ENCODE peak calls at places on chromosomes 5 and 9, in nine cellular contexts. U is AG04450, V is heart right ventricle, C is lower lobe of right lung, B is tibial artery, O is spleen, G is sigmoid colon, I is psoas muscle, J is OCI-LY7. H is an unnamed sample.

GRCh38 chr5:74630387-74631087 is 10.0 kb downstream of the ENC1 start:
- DNase-seq in B (no peak), G (no peak), I (no peak), V (no peak), U (peak), C (no peak), J (no peak), O (no peak), H (peak)

GRCh38 chr9:35771524-35771923 is 17.4 kb upstream of the MSMP start:
- DNase-seq in B (no peak), U (no peak), O (no peak), J (no peak), V (no peak), G (no peak), C (no peak), I (no peak), H (no peak)

GRCh38 chr5:32090755-32091128 is 83.4 kb downstream of the GOLPH3 start:
- DNase-seq in V (no peak), J (no peak), G (no peak), U (no peak), O (no peak), C (no peak), I (no peak), B (no peak), H (no peak)

GRCh38 chr9:28212979-28213378 is 639.7 kb upstream of the C9orf72 start:
- DNase-seq in B (no peak), U (peak), V (no peak), J (no peak), O (no peak), C (no peak), I (no peak), G (no peak), H (peak)

GRCh38 chr5:33046091-33046490 is 335.0 kb downstream of the NPR3 start:
- DNase-seq in G (no peak), O (no peak), U (no peak), B (no peak), V (no peak), C (no peak), I (no peak), J (no peak), H (peak)

GRCh38 chr5:83036991-83037390 is 40.2 kb downstream of the TMEM167A start:
- DNase-seq in U (no peak), C (no peak), G (no peak), I (no peak), B (no peak), J (no peak), V (no peak), O (no peak), H (no peak)

GRCh38 chr9:105502276-105502675 is 54.4 kb downstream of the FSD1L start:
- DNase-seq in I (no peak), O (no peak), B (no peak), V (no peak), C (no peak), G (no peak), U (peak), J (no peak), H (no peak)

GRCh38 chr5:104015765-104016164 is 453.2 kb upstream of the NUDT12 start:
- DNase-seq in B (no peak), G (no peak), I (no peak), U (no peak), J (no peak), C (no peak), O (no peak), V (no peak), H (no peak)

GRCh38 chr5:54753034-54753433 is 232.4 kb downstream of the ESM1 start:
- DNase-seq in G (no peak), J (peak), U (no peak), O (no peak), C (no peak), B (no peak), I (no peak), V (no peak), H (peak)

GRCh38 chr9:135980926-135981630 is 19.9 kb upstream of the UBAC1 start:
- DNase-seq in J (no peak), V (peak), C (no peak), I (no peak), B (no peak), U (no peak), O (no peak), G (no peak), H (no peak)

GRCh38 chr9:111039203-111039907 is 1.1 kb upstream of the LPAR1 start:
- DNase-seq in C (no peak), J (no peak), U (no peak), B (peak), I (no peak), O (peak), G (no peak), V (no peak), H (no peak)
- H3K27ac ChIP-seq in C (peak), J (no peak), U (peak), B (peak), I (peak), O (peak), G (peak), V (no peak), H (peak)

GRCh38 chr9:128049788-128050187 is 17.3 kb downstream of the NAIF1 start:
- DNase-seq in G (no peak), I (no peak), V (no peak), B (no peak), J (no peak), U (no peak), C (no peak), O (no peak), H (peak)

GRCh38 chr9:128055222-128056040 is 11.7 kb downstream of the NAIF1 start:
- DNase-seq in B (peak), V (no peak), U (no peak), J (no peak), G (peak), I (peak), C (peak), O (no peak), H (peak)

GRCh38 chr9:128054090-128054489 is 13.0 kb downstream of the NAIF1 start:
- DNase-seq in U (no peak), C (no peak), J (no peak), B (no peak), O (no peak), V (no peak), I (no peak), G (no peak), H (no peak)

GRCh38 chr9:128053560-128053959 is 13.6 kb downstream of the NAIF1 start:
- DNase-seq in I (no peak), V (no peak), J (no peak), C (peak), B (peak), G (no peak), O (peak), U (no peak), H (no peak)

DNA sequence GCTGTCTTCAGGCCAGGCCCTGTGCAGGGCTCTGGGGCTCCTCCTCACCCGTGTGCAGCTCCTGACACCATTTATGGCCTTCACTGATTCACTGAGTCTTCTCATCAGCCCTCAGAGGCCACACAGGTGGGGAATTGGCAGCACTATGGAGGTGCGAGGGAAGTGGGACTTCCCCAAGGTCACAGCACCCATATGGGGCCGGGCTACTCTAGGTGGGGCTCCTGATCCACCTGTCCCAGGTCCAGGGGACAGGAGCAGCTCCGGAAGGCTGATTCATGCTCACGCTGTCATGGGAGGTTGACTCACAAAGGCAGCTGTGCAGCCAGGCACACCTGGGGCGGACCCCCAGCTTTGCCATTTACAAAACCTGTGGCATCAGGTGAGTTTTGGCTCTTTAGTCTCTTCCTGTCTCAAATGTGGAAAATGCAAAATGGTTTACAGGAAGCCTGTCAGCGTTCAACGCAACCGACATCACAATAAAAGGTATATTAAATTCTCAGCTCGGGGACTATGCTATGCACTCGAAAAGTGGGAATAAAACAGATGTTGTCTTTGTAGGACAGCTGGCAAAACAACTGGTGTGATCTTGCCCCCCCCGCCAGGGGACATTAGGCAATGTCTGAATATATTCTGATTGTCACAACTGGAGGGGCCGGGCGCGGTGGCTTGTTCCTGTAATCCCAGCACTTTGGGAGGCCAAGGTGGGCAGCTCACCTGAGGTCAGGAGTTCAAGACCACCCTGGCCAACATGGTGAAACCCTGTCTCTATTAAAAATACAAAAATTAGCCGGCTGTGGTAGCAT is 15.0 kb downstream of the NAIF1 start:
- DNase-seq in O (no peak), C (no peak), G (no peak), V (no peak), J (peak), I (no peak), U (no peak), B (no peak), H (no peak)
- H3K27ac ChIP-seq in O (no peak), C (no peak), G (no peak), V (no peak), J (peak), I (peak), U (no peak), B (no peak), H (no peak)

DNA sequence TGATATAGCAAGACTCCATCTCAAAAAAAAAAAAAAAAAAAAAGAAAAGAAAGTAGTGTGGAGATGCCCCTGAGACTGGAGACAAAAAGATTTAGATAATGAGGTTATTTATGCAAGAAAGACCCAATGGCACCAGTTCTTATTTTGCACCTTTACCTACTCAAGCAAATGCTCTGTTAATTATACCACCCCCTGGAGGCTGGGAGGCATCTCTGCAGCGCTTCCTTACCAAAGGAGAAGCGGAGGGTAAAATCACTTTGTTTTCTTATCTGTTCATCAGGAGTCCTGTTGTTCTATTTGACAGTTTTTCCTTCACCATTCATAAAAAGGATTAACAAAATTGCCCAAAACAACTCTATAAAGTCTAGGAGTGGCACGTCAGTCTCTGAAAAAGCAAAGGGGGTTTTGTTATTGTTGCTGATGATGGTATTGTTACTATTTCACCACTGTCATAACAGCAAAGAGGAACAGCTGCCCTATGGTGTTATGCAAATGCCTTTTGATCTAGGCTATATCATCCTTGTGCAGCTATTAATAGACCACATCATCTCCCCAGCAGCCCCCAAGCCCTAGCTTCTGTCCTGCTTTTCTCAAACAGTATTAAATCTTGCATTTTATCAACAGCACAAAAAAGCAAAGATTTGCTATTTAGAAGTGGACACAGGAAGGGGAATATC is 174.0 kb downstream of the PALM2AKAP2 start:
- DNase-seq in U (no peak), V (no peak), I (no peak), B (no peak), O (no peak), C (no peak), J (peak), G (no peak), H (no peak)
- H3K27ac ChIP-seq in U (no peak), V (no peak), I (no peak), B (no peak), O (no peak), C (no peak), J (peak), G (no peak), H (no peak)

GRCh38 chr5:7816535-7816901 is 34.4 kb downstream of the CFAP90 start:
- DNase-seq in V (no peak), O (no peak), G (no peak), I (no peak), U (no peak), J (no peak), C (no peak), B (no peak), H (no peak)
- H3K27ac ChIP-seq in V (no peak), O (no peak), G (no peak), I (no peak), U (no peak), J (no peak), C (no peak), B (no peak), H (no peak)